ENCODE peak calls at places on chromosomes 2 and 18, in five cellular contexts. One of them, this sample, is unnamed.

GRCh38 chr2:136075466-136075865 is 42.5 kb downstream of the CXCR4 start:
- DNase-seq in neuronal stem cell: no peak
- DNase-seq in H1: no peak
- DNase-seq in mesenchymal stem cell: no peak
- DNase-seq in IMR-90: no peak
- DNase-seq in this sample: no peak

GRCh38 chr18:35239314-35239713 is 1.5 kb upstream of the ZNF397 start:
- DNase-seq in H1: no peak
- DNase-seq in IMR-90: no peak
- DNase-seq in neuronal stem cell: no peak
- DNase-seq in mesenchymal stem cell: peak; percentile 14
- DNase-seq in this sample: no peak

GRCh38 chr2:143246815-143247744 is 117.9 kb downstream of the ARHGAP15 start:
- DNase-seq in neuronal stem cell: no peak
- DNase-seq in H1: no peak
- DNase-seq in mesenchymal stem cell: no peak
- DNase-seq in IMR-90: no peak
- DNase-seq in this sample: no peak

GRCh38 chr2:152505495-152505906 is 170.5 kb downstream of the FMNL2 start:
- DNase-seq in H1: no peak
- DNase-seq in neuronal stem cell: no peak
- DNase-seq in IMR-90: peak; percentile 41
- DNase-seq in mesenchymal stem cell: peak; percentile 78
- DNase-seq in this sample: no peak

GRCh38 chr18:42338683-42339082 is 383.6 kb downstream of the PIK3C3 start:
- DNase-seq in IMR-90: no peak
- DNase-seq in H1: no peak
- DNase-seq in neuronal stem cell: no peak
- DNase-seq in mesenchymal stem cell: no peak
- DNase-seq in this sample: no peak

GRCh38 chr2:58448065-58448507 is 207.0 kb upstream of the FANCL start:
- DNase-seq in mesenchymal stem cell: peak; percentile 84
- DNase-seq in H1: peak; percentile 72
- DNase-seq in IMR-90: peak; percentile 62
- DNase-seq in neuronal stem cell: peak; percentile 75
- DNase-seq in this sample: peak; percentile 98

GRCh38 chr2:240916571-240917008 is 10.5 kb downstream of the CROCC2 start:
- DNase-seq in IMR-90: peak; percentile 84
- DNase-seq in H1: no peak
- DNase-seq in mesenchymal stem cell: peak; percentile 74
- DNase-seq in neuronal stem cell: no peak
- DNase-seq in this sample: peak; percentile 49

GRCh38 chr2:17813742-17814458 is 2.4 kb upstream of the MSGN1 start:
- DNase-seq in H1: no peak
- DNase-seq in IMR-90: no peak
- DNase-seq in mesenchymal stem cell: peak; percentile 83
- DNase-seq in neuronal stem cell: no peak
- DNase-seq in this sample: no peak

GRCh38 chr2:46796843-46797625 is 118.6 kb downstream of the MCFD2 start:
- DNase-seq in neuronal stem cell: no peak
- DNase-seq in IMR-90: no peak
- DNase-seq in H1: no peak
- DNase-seq in mesenchymal stem cell: no peak
- DNase-seq in this sample: no peak

GRCh38 chr2:237129625-237130263 is 44.1 kb downstream of the COPS8 start:
- DNase-seq in mesenchymal stem cell: no peak
- DNase-seq in H1: no peak
- DNase-seq in IMR-90: no peak
- DNase-seq in neuronal stem cell: no peak
- DNase-seq in this sample: no peak

GRCh38 chr2:223941579-223942277 is 3.4 kb downstream of the WDFY1 start:
- DNase-seq in IMR-90: peak; percentile 83
- DNase-seq in H1: no peak
- DNase-seq in mesenchymal stem cell: peak; percentile 45
- DNase-seq in neuronal stem cell: no peak
- DNase-seq in this sample: no peak

GRCh38 chr2:17835511-17835910 is 19.3 kb downstream of the MSGN1 start:
- DNase-seq in mesenchymal stem cell: no peak
- DNase-seq in IMR-90: no peak
- DNase-seq in neuronal stem cell: no peak
- DNase-seq in H1: no peak
- DNase-seq in this sample: peak; percentile 71

GRCh38 chr2:12709207-12709522 is 7.6 kb upstream of the TRIB2 start:
- DNase-seq in mesenchymal stem cell: no peak
- DNase-seq in neuronal stem cell: no peak
- DNase-seq in H1: no peak
- DNase-seq in IMR-90: no peak
- DNase-seq in this sample: no peak

GRCh38 chr2:152098033-152098797 is 629 bp downstream of the CACNB4 start:
- DNase-seq in neuronal stem cell: peak; percentile 27
- DNase-seq in H1: no peak
- DNase-seq in mesenchymal stem cell: no peak
- DNase-seq in IMR-90: no peak
- DNase-seq in this sample: peak; percentile 23

GRCh38 chr2:120402070-120402440 is 56.1 kb downstream of the INHBB start:
- DNase-seq in neuronal stem cell: no peak
- DNase-seq in IMR-90: no peak
- DNase-seq in H1: no peak
- DNase-seq in mesenchymal stem cell: no peak
- DNase-seq in this sample: no peak

GRCh38 chr18:25057491-25058050 is 294.4 kb downstream of the ZNF521 start:
- DNase-seq in IMR-90: no peak
- DNase-seq in mesenchymal stem cell: no peak
- DNase-seq in H1: no peak
- DNase-seq in neuronal stem cell: no peak
- DNase-seq in this sample: no peak

GRCh38 chr2:241148239-241148638 is 1.0 kb downstream of the PASK start:
- DNase-seq in neuronal stem cell: no peak
- DNase-seq in IMR-90: no peak
- DNase-seq in H1: no peak
- DNase-seq in mesenchymal stem cell: no peak
- DNase-seq in this sample: no peak

GRCh38 chr2:58640042-58640441 is 398.9 kb upstream of the FANCL start:
- DNase-seq in neuronal stem cell: no peak
- DNase-seq in H1: no peak
- DNase-seq in mesenchymal stem cell: no peak
- DNase-seq in IMR-90: no peak
- DNase-seq in this sample: peak; percentile 43

GRCh38 chr2:232574674-232575403 is 24.4 kb downstream of the EIF4E2 start:
- DNase-seq in mesenchymal stem cell: no peak
- DNase-seq in H1: no peak
- DNase-seq in IMR-90: peak; percentile 83
- DNase-seq in neuronal stem cell: no peak
- DNase-seq in this sample: no peak

DNA sequence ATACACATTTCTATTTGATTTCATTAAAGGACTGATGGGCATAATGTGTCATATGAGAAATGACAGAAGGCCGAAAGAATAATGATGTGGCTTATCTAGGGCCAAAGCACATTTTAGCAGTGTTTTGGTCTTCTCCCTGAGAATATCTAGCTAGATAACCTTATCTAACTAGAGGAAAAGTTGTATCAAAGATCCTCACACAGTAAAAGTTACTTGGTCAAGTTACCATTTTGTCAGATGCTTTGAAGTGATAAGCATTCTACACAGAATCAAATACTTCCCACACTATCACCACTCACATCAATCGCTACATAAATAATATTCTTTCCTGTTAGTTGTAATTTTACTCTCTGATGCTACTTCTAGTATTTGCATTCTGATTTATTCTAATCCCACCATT is 8.2 kb downstream of the XPO1 start:
- DNase-seq in neuronal stem cell: no peak
- DNase-seq in H1: no peak
- DNase-seq in mesenchymal stem cell: no peak
- DNase-seq in IMR-90: no peak
- DNase-seq in this sample: no peak
- H3K36me3 ChIP-seq in neuronal stem cell: peaks cover 94% of the 10 kb centered on the region
- H3K36me3 ChIP-seq in H1: peaks cover 20% of the 10 kb centered on the region
- H3K36me3 ChIP-seq in mesenchymal stem cell: peaks cover 41% of the 10 kb centered on the region
- H3K36me3 ChIP-seq in IMR-90: peaks cover 14% of the 10 kb centered on the region
- H3K36me3 ChIP-seq in this sample: peaks cover 2% of the 10 kb centered on the region

GRCh38 chr2:75607988-75608683 is 38.4 kb upstream of the MRPL19 start:
- DNase-seq in H1: no peak
- DNase-seq in neuronal stem cell: peak; percentile 52
- DNase-seq in IMR-90: no peak
- DNase-seq in mesenchymal stem cell: peak; percentile 47
- DNase-seq in this sample: peak; percentile 18
- H3K4me2 ChIP-seq in H1: peak overlapping the region; percentile 37
- H3K4me2 ChIP-seq in neuronal stem cell: peak overlapping the region; percentile 80
- H3K4me2 ChIP-seq in IMR-90: no peak overlapping the region
- H3K4me2 ChIP-seq in mesenchymal stem cell: no peak overlapping the region
- H3K4me2 ChIP-seq in this sample: no peak overlapping the region

GRCh38 chr2:211869134-211869533 is 669.5 kb downstream of the ERBB4 start:
- DNase-seq in mesenchymal stem cell: no peak
- DNase-seq in IMR-90: no peak
- DNase-seq in neuronal stem cell: no peak
- DNase-seq in H1: no peak
- DNase-seq in this sample: no peak
- H2BK15ac ChIP-seq in mesenchymal stem cell: no peak overlapping the region
- H2BK15ac ChIP-seq in IMR-90: no peak overlapping the region
- H2BK15ac ChIP-seq in neuronal stem cell: no peak overlapping the region
- H2BK15ac ChIP-seq in H1: no peak overlapping the region
- H2BK15ac ChIP-seq in this sample: no peak overlapping the region

DNA sequence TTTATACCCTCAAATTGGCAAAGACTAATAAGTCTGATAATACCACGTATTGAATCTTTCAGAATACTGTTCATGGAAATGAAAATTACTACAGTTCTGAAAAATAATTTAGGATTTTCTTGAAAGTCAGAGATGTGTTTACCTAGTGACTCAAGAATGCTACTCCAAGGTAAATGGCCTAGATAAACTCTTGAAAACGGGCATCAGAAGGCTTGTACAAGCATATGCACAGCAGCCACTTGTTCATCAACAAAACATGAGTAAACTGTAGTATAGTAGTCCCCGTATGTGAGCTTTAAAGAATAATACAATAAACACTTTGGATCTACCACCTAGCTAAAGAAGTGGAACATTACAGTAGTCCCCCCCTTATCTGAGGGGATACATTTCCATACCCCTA is 157.5 kb downstream of the THADA start:
- DNase-seq in IMR-90: no peak
- DNase-seq in neuronal stem cell: no peak
- DNase-seq in H1: no peak
- DNase-seq in mesenchymal stem cell: no peak
- DNase-seq in this sample: no peak
- H3K36me3 ChIP-seq in IMR-90: no peaks in the 10 kb centered on the region
- H3K36me3 ChIP-seq in neuronal stem cell: no peaks in the 10 kb centered on the region
- H3K36me3 ChIP-seq in H1: no peaks in the 10 kb centered on the region
- H3K36me3 ChIP-seq in mesenchymal stem cell: peaks cover 4% of the 10 kb centered on the region
- H3K36me3 ChIP-seq in this sample: no peaks in the 10 kb centered on the region

DNA sequence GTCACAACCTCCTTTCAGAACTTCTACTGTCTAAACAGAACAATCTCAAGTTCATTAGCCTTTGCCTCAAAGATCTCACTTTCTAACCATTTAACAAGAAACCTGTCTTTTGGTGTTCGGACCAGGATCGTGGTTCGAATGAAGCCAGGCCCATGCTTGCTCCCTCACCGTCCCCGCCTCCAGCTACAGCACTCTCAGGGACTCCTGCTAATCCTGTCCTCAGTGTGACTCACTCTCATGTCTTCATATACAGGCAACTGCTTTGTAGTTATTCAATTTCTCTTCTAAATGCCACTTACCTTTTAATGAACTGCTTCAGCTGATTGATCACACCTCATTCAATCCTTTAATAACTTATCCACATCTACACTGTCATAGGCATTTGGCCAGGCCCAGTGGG is 15.8 kb downstream of the SERTAD2 start:
- DNase-seq in H1: no peak
- DNase-seq in mesenchymal stem cell: peak; percentile 49
- DNase-seq in IMR-90: peak; percentile 31
- DNase-seq in neuronal stem cell: no peak
- DNase-seq in this sample: no peak
- H3K4me2 ChIP-seq in H1: no peak overlapping the region
- H3K4me2 ChIP-seq in mesenchymal stem cell: no peak overlapping the region
- H3K4me2 ChIP-seq in IMR-90: no peak overlapping the region
- H3K4me2 ChIP-seq in neuronal stem cell: no peak overlapping the region
- H3K4me2 ChIP-seq in this sample: no peak overlapping the region

This sample was measured in mesendoderm.